ENCODE peak calls at places on chromosomes 5 and 9, in six cellular contexts. I is heart right ventricle; R is naive thymus-derived CD4-positive, alpha-beta T cell; H is mesendoderm; C is breast epithelium; N is OCI-LY7. D is an unnamed sample.

GRCh38 chr9:91101598-91102168 is 260.0 kb downstream of the AUH start:
- DNase-seq in I (no peak), R (peak; percentile 88), H (peak; percentile 45), C (peak; percentile 24), N (peak; percentile 82), D (peak; percentile 76)

GRCh38 chr5:132466453-132467291 is 23.9 kb downstream of the IRF1 start:
- DNase-seq in I (peak; percentile 55), R (peak; percentile 73), H (peak; percentile 27), C (no peak), N (peak; percentile 84), D (peak; percentile 66)

GRCh38 chr9:124733964-124734740 is 37.0 kb downstream of the NR6A1 start:
- DNase-seq in I (no peak), R (no peak), H (no peak), C (peak; percentile 40), N (peak; percentile 91), D (no peak)

GRCh38 chr9:4021621-4022213 is 278.2 kb downstream of the GLIS3 start:
- DNase-seq in I (no peak), R (no peak), H (no peak), C (no peak), N (no peak), D (no peak)

GRCh38 chr5:106640511-106640910 is 1030.2 kb downstream of the EFNA5 start:
- DNase-seq in I (no peak), R (no peak), H (peak; percentile 4), C (no peak), N (no peak), D (no peak)

GRCh38 chr5:138597660-138598400 is 22.6 kb upstream of the HSPA9 start:
- DNase-seq in I (no peak), R (no peak), H (no peak), C (no peak), N (no peak), D (no peak)

GRCh38 chr5:158277276-158277675 is 418.3 kb upstream of the CLINT1 start:
- DNase-seq in I (no peak), R (no peak), H (no peak), C (no peak), N (no peak), D (no peak)

GRCh38 chr5:96855041-96855872 is 21.0 kb upstream of the ERAP2 start:
- DNase-seq in I (no peak), R (no peak), H (no peak), C (no peak), N (no peak), D (no peak)

GRCh38 chr5:115096034-115096769 is 73.5 kb downstream of the TRIM36 start:
- DNase-seq in I (no peak), R (no peak), H (peak; percentile 48), C (no peak), N (no peak), D (no peak)

GRCh38 chr5:147464211-147464610 is 45.7 kb downstream of the DPYSL3 start:
- DNase-seq in I (no peak), R (no peak), H (peak; percentile 85), C (no peak), N (peak; percentile 20), D (no peak)

GRCh38 chr9:134475051-134475790 is 149.0 kb downstream of the RXRA start:
- DNase-seq in I (peak; percentile 80), R (peak; percentile 60), H (no peak), C (peak; percentile 54), N (no peak), D (no peak)
- H3K27ac ChIP-seq in I (peak overlapping the region; percentile 63), R (peak overlapping the region; percentile 78), H (no peak overlapping the region), C (peak overlapping the region; percentile 84), N (no peak overlapping the region), D (peak overlapping the region; percentile 25)

GRCh38 chr5:72109051-72109411 is 1.8 kb downstream of the MAP1B start:
- DNase-seq in I (no peak), R (no peak), H (no peak), C (no peak), N (no peak), D (no peak)

GRCh38 chr5:72108200-72109050 is 1.1 kb downstream of the MAP1B start:
- DNase-seq in I (peak; percentile 86), R (no peak), H (peak; percentile 90), C (peak; percentile 40), N (no peak), D (no peak)

GRCh38 chr5:72109625-72110024 is 2.4 kb downstream of the MAP1B start:
- DNase-seq in I (no peak), R (no peak), H (peak; percentile 60), C (no peak), N (no peak), D (no peak)

GRCh38 chr5:72106922-72107873 is at the start of gene MAP1B:
- DNase-seq in I (peak; percentile 71), R (no peak), H (peak; percentile 98), C (no peak), N (no peak), D (no peak)

GRCh38 chr5:72107874-72108199 is 562 bp downstream of the MAP1B start:
- DNase-seq in I (no peak), R (no peak), H (peak; percentile 70), C (no peak), N (no peak), D (no peak)
- H3K36me3 ChIP-seq in I (no peaks in the 10 kb centered on the region), R (no peaks in the 10 kb centered on the region), H (no peaks in the 10 kb centered on the region), C (no peaks in the 10 kb centered on the region), N (no peaks in the 10 kb centered on the region), D (no peaks in the 10 kb centered on the region)

GRCh38 chr9:126471084-126471611 is 142.6 kb upstream of the LMX1B start:
- DNase-seq in I (peak; percentile 55), R (peak; percentile 62), H (no peak), C (peak; percentile 42), N (peak; percentile 78), D (peak; percentile 79)
- H3K4me1 ChIP-seq in I (no peaks in the 10 kb centered on the region), R (peaks cover 61% of the 10 kb centered on the region), H (no peaks in the 10 kb centered on the region), C (no peaks in the 10 kb centered on the region), N (peaks cover 36% of the 10 kb centered on the region), D (peaks cover 57% of the 10 kb centered on the region)

GRCh38 chr5:61949054-61949679 is 356.8 kb upstream of the KIF2A start:
- DNase-seq in I (no peak), R (no peak), H (no peak), C (no peak), N (no peak), D (no peak)
- H3K27ac ChIP-seq in I (no peak overlapping the region), R (no peak overlapping the region), H (no peak overlapping the region), C (no peak overlapping the region), N (no peak overlapping the region), D (no peak overlapping the region)

GRCh38 chr9:87701491-87701890 is 24.4 kb upstream of the CTSL start:
- DNase-seq in I (no peak), R (no peak), H (no peak), C (no peak), N (no peak), D (no peak)

GRCh38 chr9:87695523-87695922 is 30.4 kb upstream of the CTSL start:
- DNase-seq in I (no peak), R (no peak), H (no peak), C (no peak), N (no peak), D (no peak)

GRCh38 chr9:87699835-87700234 is 26.1 kb upstream of the CTSL start:
- DNase-seq in I (no peak), R (no peak), H (no peak), C (no peak), N (no peak), D (no peak)

GRCh38 chr9:87696641-87697040 is 29.3 kb upstream of the CTSL start:
- DNase-seq in I (no peak), R (no peak), H (no peak), C (no peak), N (no peak), D (no peak)

DNA sequence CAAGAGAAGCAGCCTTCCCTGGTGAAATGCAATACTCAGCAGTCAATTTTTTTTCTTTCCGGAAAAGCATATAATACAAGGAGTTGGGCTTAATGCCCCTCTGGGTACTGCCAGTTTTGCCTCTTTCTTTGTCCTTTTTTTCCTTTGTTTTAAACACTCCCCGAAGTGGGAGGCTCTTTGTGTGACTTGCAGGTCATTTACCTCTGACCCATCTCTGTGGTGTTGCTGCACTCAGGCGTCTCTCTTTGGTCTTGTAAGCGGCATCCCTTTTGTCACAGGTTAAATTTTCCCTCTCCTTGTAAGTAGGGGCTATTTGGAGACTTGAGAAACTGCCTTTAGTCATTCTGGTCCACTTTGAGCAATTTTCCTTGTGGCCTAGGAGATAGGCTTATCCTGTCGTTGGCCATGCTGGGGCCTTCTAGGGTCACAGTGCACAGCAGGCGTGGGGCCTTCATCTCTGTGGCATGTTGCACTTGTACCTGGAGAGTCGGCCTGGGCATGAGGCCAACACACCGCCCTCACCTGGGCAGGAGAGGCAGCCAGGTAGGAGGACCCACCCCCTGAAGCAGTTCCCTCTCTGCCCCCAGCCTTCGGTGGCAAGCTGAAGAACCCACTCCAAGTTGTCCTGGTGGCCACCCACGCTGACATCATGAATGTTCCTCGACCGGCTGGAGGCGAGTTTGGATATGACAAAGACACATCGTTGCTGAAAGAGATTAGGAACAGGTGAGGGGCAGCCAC is 27.7 kb upstream of the CTSL start:
- DNase-seq in I (no peak), R (no peak), H (no peak), C (no peak), N (no peak), D (no peak)
- H3K36me3 ChIP-seq in I (no peaks in the 10 kb centered on the region), R (no peaks in the 10 kb centered on the region), H (peaks cover 15% of the 10 kb centered on the region), C (no peaks in the 10 kb centered on the region), N (no peaks in the 10 kb centered on the region), D (no peaks in the 10 kb centered on the region)